ENCODE peak calls at places on chromosomes 6 and 20, in seven cellular contexts. T, Y, I, D, P, H and R are unnamed samples.

GRCh38 chr20:58017237-58017969 is 211.1 kb downstream of the ANKRD60 start:
- DNase-seq in T (no peak), Y (peak; percentile 69), I (no peak), D (no peak), P (no peak), H (no peak), R (no peak)

GRCh38 chr20:62695448-62696414 is 12.9 kb upstream of the NTSR1 start:
- DNase-seq in T (no peak), Y (no peak), I (no peak), D (no peak), P (no peak), H (no peak), R (no peak)

GRCh38 chr20:2799688-2800589 is 488 bp downstream of the CPXM1 start:
- DNase-seq in T (no peak), Y (no peak), I (no peak), D (no peak), P (no peak), H (peak; percentile 63), R (peak; percentile 51)

GRCh38 chr6:125066964-125067363 is 86.6 kb upstream of the TPD52L1 start:
- DNase-seq in T (no peak), Y (peak; percentile 41), I (no peak), D (no peak), P (no peak), H (no peak), R (no peak)

GRCh38 chr6:170175644-170176620 is 114.9 kb downstream of the DLL1 start:
- DNase-seq in T (peak; percentile 77), Y (no peak), I (no peak), D (no peak), P (no peak), H (no peak), R (no peak)

GRCh38 chr6:73028893-73029450 is 196.3 kb downstream of the KHDC1L start:
- DNase-seq in T (no peak), Y (no peak), I (no peak), D (no peak), P (no peak), H (no peak), R (no peak)

GRCh38 chr6:19327246-19327645 is 509.9 kb upstream of the ID4 start:
- DNase-seq in T (no peak), Y (peak; percentile 71), I (no peak), D (no peak), P (no peak), H (no peak), R (no peak)

GRCh38 chr6:44685213-44685612 is 297.7 kb downstream of the CDC5L start:
- DNase-seq in T (peak; percentile 40), Y (no peak), I (no peak), D (no peak), P (no peak), H (no peak), R (no peak)

GRCh38 chr6:7538484-7538883 is 3.0 kb upstream of the DSP start:
- DNase-seq in T (no peak), Y (peak; percentile 14), I (no peak), D (no peak), P (no peak), H (no peak), R (no peak)

GRCh38 chr6:143872211-143872610 is 7.9 kb downstream of the ZC2HC1B start:
- DNase-seq in T (no peak), Y (peak; percentile 15), I (no peak), D (no peak), P (no peak), H (peak; percentile 30), R (peak; percentile 21)

GRCh38 chr6:156434795-156435190 is 342.4 kb upstream of the ARID1B start:
- DNase-seq in T (no peak), Y (no peak), I (no peak), D (no peak), P (no peak), H (no peak), R (no peak)

GRCh38 chr6:131053546-131054240 is 9.4 kb downstream of the EPB41L2 start:
- DNase-seq in T (no peak), Y (no peak), I (no peak), D (no peak), P (no peak), H (no peak), R (no peak)

GRCh38 chr6:165729307-165729936 is 66.4 kb upstream of the PDE10A start:
- DNase-seq in T (no peak), Y (peak; percentile 36), I (no peak), D (peak; percentile 67), P (no peak), H (peak; percentile 75), R (peak; percentile 66)

GRCh38 chr20:19495905-19496703 is 262.0 kb upstream of the RIN2 start:
- DNase-seq in T (no peak), Y (no peak), I (no peak), D (no peak), P (no peak), H (no peak), R (no peak)

GRCh38 chr6:106658469-106658868 is 29.1 kb downstream of the QRSL1 start:
- DNase-seq in T (no peak), Y (no peak), I (no peak), D (no peak), P (no peak), H (no peak), R (no peak)

GRCh38 chr6:15689586-15690450 is 27.0 kb upstream of the DTNBP1 start:
- DNase-seq in T (no peak), Y (no peak), I (no peak), D (no peak), P (no peak), H (no peak), R (no peak)

GRCh38 chr6:26243132-26243531 is 121.9 kb upstream of the BTN3A2 start:
- DNase-seq in T (no peak), Y (no peak), I (no peak), D (no peak), P (no peak), H (no peak), R (no peak)

GRCh38 chr6:6910734-6911295 is 196.9 kb upstream of the RREB1 start:
- DNase-seq in T (no peak), Y (no peak), I (no peak), D (no peak), P (no peak), H (no peak), R (no peak)

GRCh38 chr20:17612287-17612974 is 42.6 kb downstream of the DSTN start:
- DNase-seq in T (peak; percentile 83), Y (peak; percentile 82), I (peak; percentile 53), D (no peak), P (no peak), H (peak; percentile 20), R (peak; percentile 12)

GRCh38 chr20:41428285-41428684 is 61.7 kb upstream of the EMILIN3 start:
- DNase-seq in T (no peak), Y (peak; percentile 74), I (no peak), D (no peak), P (peak; percentile 63), H (no peak), R (no peak)

GRCh38 chr20:15079594-15080340 is 742.4 kb upstream of the FLRT3 start:
- DNase-seq in T (no peak), Y (no peak), I (no peak), D (no peak), P (no peak), H (no peak), R (no peak)

GRCh38 chr6:41568585-41569384 is 22.6 kb downstream of the FOXP4 start:
- DNase-seq in T (no peak), Y (no peak), I (no peak), D (no peak), P (no peak), H (no peak), R (no peak)
- TF ChIP-seq CTCF in T (no peak), Y (no peak), I (no peak), D (no peak), P (no peak), H (no peak), R (no peak)

DNA sequence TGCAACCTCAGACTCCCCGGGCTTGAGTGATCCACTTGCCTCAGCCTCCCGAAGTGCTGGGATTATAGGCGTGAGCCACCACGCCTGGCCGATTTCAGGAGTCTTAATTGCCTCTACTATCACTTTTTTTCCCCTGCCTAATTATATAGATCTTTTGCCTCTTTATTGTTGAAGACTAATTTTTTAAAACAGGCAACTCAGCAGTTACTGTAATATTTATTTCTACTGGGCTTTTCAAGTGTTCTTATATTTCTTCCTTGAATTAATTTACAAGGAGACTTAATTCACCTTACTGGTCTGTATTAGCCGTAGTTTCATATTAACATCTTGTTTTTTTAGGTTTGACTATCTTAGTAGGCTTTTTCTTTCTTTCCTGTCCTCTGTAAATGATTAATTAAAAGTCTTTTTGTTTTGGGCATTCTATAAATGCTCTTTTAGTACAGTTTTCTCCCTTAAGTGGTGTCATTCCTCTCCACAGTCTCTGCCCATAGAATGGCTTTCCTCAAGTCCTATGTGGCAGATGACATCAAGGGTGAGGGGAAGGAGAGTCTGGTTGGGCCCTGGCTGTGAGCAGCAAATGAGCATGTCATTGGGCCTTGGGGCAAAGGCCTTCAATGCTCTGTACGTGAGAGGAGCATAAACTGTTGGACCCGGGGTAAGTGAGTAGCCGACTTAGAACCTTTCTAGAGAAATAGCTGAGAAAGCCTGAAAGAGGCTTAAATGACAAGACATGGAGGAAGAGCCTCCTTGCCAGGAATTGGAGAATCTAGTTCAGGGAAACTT is 36.0 kb downstream of the ANKS1A start:
- DNase-seq in T (no peak), Y (no peak), I (no peak), D (no peak), P (no peak), H (no peak), R (no peak)
- TF ChIP-seq CTCF in T (no peak), Y (no peak), I (no peak), D (no peak), P (no peak), H (no peak), R (no peak)

DNA sequence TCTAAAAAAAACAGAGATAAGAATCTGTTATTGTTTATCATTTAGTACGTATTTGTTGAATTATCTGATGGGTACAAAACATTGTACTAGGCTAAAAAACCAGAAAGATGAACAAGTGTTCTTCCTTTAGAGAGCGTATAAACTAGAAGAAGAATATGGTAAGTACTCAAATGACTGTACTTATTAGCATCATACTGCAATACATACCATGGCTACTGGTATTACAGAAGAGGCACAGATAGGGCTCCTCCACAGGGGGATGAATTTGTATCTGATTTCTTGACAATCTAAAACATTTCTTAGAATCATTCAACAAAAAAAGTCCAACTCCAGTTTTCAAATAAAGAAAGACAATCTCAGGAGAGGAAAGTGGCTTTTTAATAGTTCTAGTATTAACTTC is 118.0 kb upstream of the THEMIS start:
- DNase-seq in T (no peak), Y (no peak), I (no peak), D (no peak), P (no peak), H (no peak), R (no peak)
- TF ChIP-seq CTCF in T (no peak), Y (no peak), I (no peak), D (no peak), P (no peak), H (no peak), R (no peak)

GRCh38 chr20:51275816-51276215 is 252.9 kb upstream of the KCNG1 start:
- DNase-seq in T (no peak), Y (peak; percentile 52), I (no peak), D (no peak), P (peak; percentile 7), H (no peak), R (no peak)

GRCh38 chr20:51277961-51278360 is 255.1 kb upstream of the KCNG1 start:
- DNase-seq in T (no peak), Y (no peak), I (no peak), D (no peak), P (no peak), H (no peak), R (no peak)

GRCh38 chr20:51272392-51272791 is 249.5 kb upstream of the KCNG1 start:
- DNase-seq in T (no peak), Y (peak; percentile 59), I (no peak), D (no peak), P (peak; percentile 41), H (no peak), R (no peak)

GRCh38 chr20:51276331-51276730 is 253.4 kb upstream of the KCNG1 start:
- DNase-seq in T (no peak), Y (no peak), I (no peak), D (no peak), P (no peak), H (no peak), R (no peak)

GRCh38 chr20:51275181-51275580 is 252.3 kb upstream of the KCNG1 start:
- DNase-seq in T (no peak), Y (no peak), I (no peak), D (no peak), P (no peak), H (no peak), R (no peak)
- TF ChIP-seq CTCF in T (no peak), Y (peak; percentile 19), I (no peak), D (no peak), P (no peak), H (no peak), R (no peak)